ENCODE peak calls at places on chromosomes 6 and 20, in five cellular contexts. D is mesenchymal stem cell, R is H1, E is H9, U is trophoblast cell. A is an unnamed sample.

GRCh38 chr6:1767481-1768246 is 157.9 kb downstream of the FOXC1 start:
- DNase-seq in E (no peak), U (peak; percentile 19), D (peak; percentile 23), R (no peak), A (no peak)

GRCh38 chr20:29319725-29320124 is 1937.7 kb upstream of the DEFB115 start:
- DNase-seq in D (no peak), E (no peak), R (no peak), U (no peak), A (no peak)

GRCh38 chr20:62707981-62708521 is 585 bp upstream of the NTSR1 start:
- DNase-seq in E (peak; percentile 79), R (no peak), D (no peak), U (no peak), A (no peak)

GRCh38 chr20:47607208-47607613 is 105.5 kb downstream of the NCOA3 start:
- DNase-seq in R (no peak), D (peak; percentile 75), U (peak; percentile 39), E (no peak), A (no peak)

GRCh38 chr6:105624055-105624454 is 221.2 kb upstream of the PREP start:
- DNase-seq in U (no peak), E (no peak), D (no peak), R (no peak), A (no peak)

GRCh38 chr20:21433329-21433890 is 36.1 kb upstream of the NKX2-4 start:
- DNase-seq in R (no peak), E (no peak), U (peak; percentile 26), D (no peak), A (no peak)

GRCh38 chr6:80605165-80605989 is 498.9 kb downstream of the BCKDHB start:
- DNase-seq in R (no peak), D (peak; percentile 73), E (no peak), U (peak; percentile 72), A (peak; percentile 30)

GRCh38 chr6:84135291-84135690 is 92.2 kb downstream of the CEP162 start:
- DNase-seq in U (no peak), D (no peak), E (no peak), R (no peak), A (no peak)

GRCh38 chr6:112286010-112286409 is 31.6 kb upstream of the LAMA4 start:
- DNase-seq in D (no peak), R (no peak), E (no peak), U (peak; percentile 45), A (no peak)

GRCh38 chr20:55354700-55355099 is 650.6 kb downstream of the CBLN4 start:
- DNase-seq in D (no peak), U (no peak), E (no peak), R (no peak), A (no peak)

GRCh38 chr20:3800878-3801260 is 4.8 kb downstream of the CDC25B start:
- DNase-seq in D (no peak), R (no peak), E (no peak), U (no peak), A (no peak)
- H3K4me1 ChIP-seq in D (peaks cover 37% of the 10 kb centered on the region), R (peaks cover 5% of the 10 kb centered on the region), E (no peaks in the 10 kb centered on the region), U (peaks cover 18% of the 10 kb centered on the region), A (peaks cover 31% of the 10 kb centered on the region)

GRCh38 chr6:40713002-40713719 is 126.0 kb upstream of the LRFN2 start:
- DNase-seq in E (no peak), R (no peak), U (no peak), D (peak; percentile 28), A (no peak)
- H3K27ac ChIP-seq in E (no peak overlapping the region), R (no peak overlapping the region), U (no peak overlapping the region), D (no peak overlapping the region), A (no peak overlapping the region)

GRCh38 chr20:44834693-44835092 is 24.3 kb upstream of the RIMS4 start:
- DNase-seq in U (no peak), D (no peak), R (no peak), E (no peak), A (no peak)
- H2BK12ac ChIP-seq in U (no peak overlapping the region), D (no peak overlapping the region), R (no peak overlapping the region), E (no peak overlapping the region), A (no peak overlapping the region)

DNA sequence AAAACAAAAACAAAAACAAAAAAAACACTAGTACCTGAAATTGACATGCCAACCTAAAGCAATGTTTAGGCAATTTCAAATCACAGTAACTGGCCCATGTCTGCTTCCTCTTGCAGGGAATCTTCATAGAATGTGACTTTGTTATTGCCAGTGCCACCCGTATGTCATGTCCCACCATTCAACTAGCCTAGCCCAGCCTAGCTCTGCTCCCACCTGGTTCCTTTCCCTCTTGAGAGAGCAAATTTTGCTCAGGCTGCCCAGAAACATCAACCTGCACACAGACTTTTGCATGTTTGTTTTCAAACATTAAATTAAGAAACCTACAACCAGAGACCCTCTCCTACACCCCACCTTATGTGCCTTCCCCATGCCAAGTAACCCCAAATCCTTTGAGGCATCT is 124.8 kb upstream of the SLC2A12 start:
- DNase-seq in U (no peak), E (no peak), D (no peak), R (no peak), A (no peak)
- H3K4me1 ChIP-seq in U (peaks cover 8% of the 10 kb centered on the region), E (no peaks in the 10 kb centered on the region), D (peaks cover 12% of the 10 kb centered on the region), R (peaks cover 8% of the 10 kb centered on the region), A (peaks cover 5% of the 10 kb centered on the region)

DNA sequence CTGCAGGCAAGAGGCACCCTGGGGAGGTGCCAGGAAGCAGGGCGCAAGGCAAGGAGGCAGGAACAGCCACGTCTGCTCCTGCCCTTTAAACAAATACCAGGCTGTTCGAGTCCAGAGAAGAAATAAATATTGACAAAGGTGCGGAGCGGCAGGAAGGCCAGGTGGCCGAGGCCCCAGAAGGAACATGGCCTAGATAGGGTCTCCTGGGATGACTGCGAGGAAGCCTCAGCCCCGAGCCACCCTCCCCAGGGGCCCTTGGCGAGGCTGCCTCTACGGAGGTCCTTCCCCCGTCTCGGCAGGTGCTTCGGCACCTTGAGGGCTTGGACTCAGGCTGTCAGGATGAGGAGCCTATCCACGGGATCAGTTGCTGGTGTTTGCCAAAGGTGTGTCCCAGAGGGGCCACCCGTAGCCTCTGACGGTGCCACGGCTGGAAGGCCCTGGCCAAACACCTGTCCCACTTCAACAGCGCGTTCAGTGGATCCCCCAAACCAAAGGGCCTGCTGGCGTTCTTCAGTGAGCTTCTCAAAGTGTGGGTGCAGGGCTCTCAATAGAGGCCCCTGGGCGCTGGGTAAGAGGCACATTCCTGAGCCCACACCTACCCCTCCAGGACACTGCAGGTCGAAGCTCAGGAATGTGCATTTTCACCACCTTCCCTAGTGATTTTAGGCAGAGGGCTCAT is 39.8 kb downstream of the SNX5 start:
- DNase-seq in E (no peak), U (peak; percentile 38), R (no peak), D (no peak), A (no peak)
- H3K27ac ChIP-seq in E (no peak overlapping the region), U (no peak overlapping the region), R (no peak overlapping the region), D (no peak overlapping the region), A (no peak overlapping the region)

GRCh38 chr20:51613576-51613975 is 71.1 kb upstream of the NFATC2 start:
- DNase-seq in R (no peak), E (no peak), U (no peak), D (no peak), A (no peak)
- H2BK12ac ChIP-seq in R (no peak overlapping the region), E (no peak overlapping the region), U (no peak overlapping the region), D (no peak overlapping the region), A (no peak overlapping the region)

GRCh38 chr6:19845271-19846046 is 8.3 kb downstream of the ID4 start:
- DNase-seq in R (no peak), D (no peak), E (no peak), U (no peak), A (no peak)
- H3K4me1 ChIP-seq in R (no peaks in the 10 kb centered on the region), D (no peaks in the 10 kb centered on the region), E (peaks cover 2% of the 10 kb centered on the region), U (peaks cover 14% of the 10 kb centered on the region), A (peaks cover 21% of the 10 kb centered on the region)

GRCh38 chr20:10521836-10522235 is 86.7 kb downstream of the SLX4IP start:
- DNase-seq in R (no peak), U (no peak), D (no peak), E (no peak), A (no peak)

GRCh38 chr20:10523438-10523837 is 88.3 kb downstream of the SLX4IP start:
- DNase-seq in E (no peak), R (no peak), U (no peak), D (no peak), A (no peak)

GRCh38 chr20:10522328-10522727 is 87.2 kb downstream of the SLX4IP start:
- DNase-seq in E (no peak), D (no peak), R (no peak), U (peak; percentile 81), A (no peak)

GRCh38 chr20:10524034-10524476 is 89.0 kb downstream of the SLX4IP start:
- DNase-seq in R (no peak), E (peak; percentile 82), D (peak; percentile 77), U (peak; percentile 38), A (no peak)

DNA sequence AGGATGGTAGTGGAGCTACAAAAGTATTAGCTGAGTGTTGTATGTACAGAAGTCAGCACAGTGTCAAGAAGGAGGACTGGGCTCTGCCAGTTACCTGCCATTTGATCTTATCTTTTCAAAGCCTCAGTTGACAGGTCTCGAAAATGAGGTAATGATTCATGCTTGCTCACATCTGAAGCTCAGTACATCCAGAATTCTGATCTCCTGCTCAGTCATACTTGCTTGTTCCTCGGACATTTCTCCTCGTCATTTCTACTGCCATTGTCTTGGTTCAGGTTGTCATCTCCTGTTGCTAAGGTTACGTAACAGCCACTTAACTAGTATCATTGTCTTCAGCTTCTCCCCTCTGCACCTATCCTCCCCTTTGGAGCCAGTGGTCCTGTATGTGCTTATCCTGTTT is 89.5 kb downstream of the SLX4IP start:
- DNase-seq in R (no peak), U (peak; percentile 81), E (no peak), D (no peak), A (no peak)
- H3K27ac ChIP-seq in R (no peak overlapping the region), U (peak overlapping the region; percentile 64), E (no peak overlapping the region), D (no peak overlapping the region), A (no peak overlapping the region)

DNA sequence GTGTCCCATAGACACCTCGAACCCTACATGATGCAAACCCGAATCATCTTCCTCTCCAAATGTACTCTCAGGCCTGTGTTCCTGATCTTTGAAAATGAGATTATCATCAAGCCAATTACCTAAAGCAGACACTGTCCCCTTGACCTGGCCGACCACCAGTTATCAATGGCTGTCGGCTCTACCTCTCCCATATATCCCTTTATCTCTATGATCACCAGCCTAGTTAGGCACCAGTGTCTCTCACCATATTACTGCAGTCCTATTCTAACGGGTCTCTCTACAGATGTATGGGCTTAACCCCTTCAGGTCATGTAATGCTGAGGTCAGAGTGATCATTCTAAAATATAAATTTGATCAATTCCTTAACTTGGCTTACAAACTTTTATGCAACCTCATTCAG is 234.9 kb upstream of the MARCKS start:
- DNase-seq in R (no peak), E (no peak), D (no peak), U (no peak), A (no peak)
- H2BK12ac ChIP-seq in R (peak overlapping the region; percentile 44), E (no peak overlapping the region), D (peak overlapping the region; percentile 34), U (no peak overlapping the region), A (no peak overlapping the region)

A was measured in neuronal stem cell.